ENCODE peak calls at places on chromosomes 7 and 10, in six cellular contexts. G is WERI-Rb-1; Z is AG04450; Q is CD8-positive, alpha-beta T cell; E is hepatocyte; R is A549. C is an unnamed sample.

GRCh38 chr7:141142058-141142457 is 68.2 kb downstream of the TMEM178B start:
- DNase-seq in E (no peak), R (no peak), G (no peak), Z (no peak), Q (no peak), C (no peak)

GRCh38 chr10:2981361-2981801 is 86.0 kb upstream of the PFKP start:
- DNase-seq in Q (no peak), G (no peak), E (no peak), Z (no peak), R (no peak), C (no peak)

GRCh38 chr7:139799586-139799985 is 21.8 kb upstream of the HIPK2 start:
- DNase-seq in E (no peak), Q (no peak), G (no peak), R (no peak), Z (no peak), C (no peak)

GRCh38 chr7:4819450-4820404 is 42.1 kb downstream of the PAPOLB start:
- DNase-seq in E (no peak), R (no peak), Q (no peak), G (no peak), Z (no peak), C (no peak)

GRCh38 chr7:2066251-2066919 is 166.4 kb downstream of the MAD1L1 start:
- DNase-seq in Z (no peak), E (no peak), G (no peak), R (no peak), Q (peak; percentile 15), C (no peak)

GRCh38 chr7:99791667-99792356 is 7.8 kb upstream of the CYP3A4 start:
- DNase-seq in G (no peak), Z (no peak), E (no peak), Q (no peak), R (no peak), C (no peak)

GRCh38 chr10:75294031-75294437 is 58.3 kb upstream of the COMTD1 start:
- DNase-seq in E (no peak), R (no peak), Z (no peak), Q (no peak), G (no peak), C (no peak)

GRCh38 chr10:6068422-6068821 is 6.3 kb upstream of the IL2RA start:
- DNase-seq in E (no peak), R (no peak), Q (no peak), G (no peak), Z (no peak), C (no peak)

GRCh38 chr7:7681191-7681935 is 37.0 kb downstream of the RPA3 start:
- DNase-seq in G (peak; percentile 57), E (peak; percentile 65), R (peak; percentile 18), Z (no peak), Q (peak; percentile 13), C (no peak)

GRCh38 chr10:103967433-103968142 is 648 bp downstream of the SLK start:
- DNase-seq in E (peak; percentile 70), R (peak; percentile 36), Z (no peak), Q (no peak), G (no peak), C (peak; percentile 64)

GRCh38 chr10:35661236-35661635 is 19.1 kb upstream of the FZD8 start:
- DNase-seq in Z (no peak), G (no peak), Q (no peak), E (no peak), R (no peak), C (no peak)

GRCh38 chr7:98862716-98863420 is 6.9 kb downstream of the TMEM130 start:
- DNase-seq in E (no peak), G (peak; percentile 59), Q (no peak), R (no peak), Z (no peak), C (no peak)

GRCh38 chr7:11716185-11716584 is 115.8 kb downstream of the THSD7A start:
- DNase-seq in Z (no peak), G (no peak), Q (no peak), E (no peak), R (no peak), C (no peak)

GRCh38 chr10:130341325-130341724 is 205.1 kb downstream of the GLRX3 start:
- DNase-seq in Z (no peak), E (peak; percentile 74), G (peak; percentile 76), Q (no peak), R (no peak), C (no peak)

GRCh38 chr10:3077940-3078630 is 10.7 kb downstream of the PFKP start:
- DNase-seq in E (no peak), G (peak; percentile 31), Q (no peak), R (no peak), Z (no peak), C (no peak)

GRCh38 chr7:157951300-157952049 is 614.7 kb downstream of the DNAJB6 start:
- DNase-seq in Q (no peak), G (no peak), R (no peak), Z (no peak), E (no peak), C (no peak)

GRCh38 chr7:157952050-157952667 is 615.4 kb downstream of the DNAJB6 start:
- DNase-seq in G (no peak), R (no peak), E (no peak), Q (no peak), Z (no peak), C (no peak)

GRCh38 chr7:157947504-157947903 is 610.7 kb downstream of the DNAJB6 start:
- DNase-seq in Q (no peak), R (no peak), Z (no peak), G (no peak), E (no peak), C (no peak)

GRCh38 chr7:157946398-157947060 is 609.7 kb downstream of the DNAJB6 start:
- DNase-seq in E (no peak), Z (no peak), G (no peak), Q (no peak), R (no peak), C (no peak)

GRCh38 chr7:157949711-157950110 is 612.9 kb downstream of the DNAJB6 start:
- DNase-seq in G (no peak), R (no peak), E (no peak), Z (no peak), Q (no peak), C (no peak)
- H3K9me3 ChIP-seq in G (peaks cover 3% of the 10 kb centered on the region), R (peaks cover 13% of the 10 kb centered on the region), E (peaks cover 4% of the 10 kb centered on the region), Z (peaks cover 73% of the 10 kb centered on the region), Q (no peaks in the 10 kb centered on the region), C (no peaks in the 10 kb centered on the region)

DNA sequence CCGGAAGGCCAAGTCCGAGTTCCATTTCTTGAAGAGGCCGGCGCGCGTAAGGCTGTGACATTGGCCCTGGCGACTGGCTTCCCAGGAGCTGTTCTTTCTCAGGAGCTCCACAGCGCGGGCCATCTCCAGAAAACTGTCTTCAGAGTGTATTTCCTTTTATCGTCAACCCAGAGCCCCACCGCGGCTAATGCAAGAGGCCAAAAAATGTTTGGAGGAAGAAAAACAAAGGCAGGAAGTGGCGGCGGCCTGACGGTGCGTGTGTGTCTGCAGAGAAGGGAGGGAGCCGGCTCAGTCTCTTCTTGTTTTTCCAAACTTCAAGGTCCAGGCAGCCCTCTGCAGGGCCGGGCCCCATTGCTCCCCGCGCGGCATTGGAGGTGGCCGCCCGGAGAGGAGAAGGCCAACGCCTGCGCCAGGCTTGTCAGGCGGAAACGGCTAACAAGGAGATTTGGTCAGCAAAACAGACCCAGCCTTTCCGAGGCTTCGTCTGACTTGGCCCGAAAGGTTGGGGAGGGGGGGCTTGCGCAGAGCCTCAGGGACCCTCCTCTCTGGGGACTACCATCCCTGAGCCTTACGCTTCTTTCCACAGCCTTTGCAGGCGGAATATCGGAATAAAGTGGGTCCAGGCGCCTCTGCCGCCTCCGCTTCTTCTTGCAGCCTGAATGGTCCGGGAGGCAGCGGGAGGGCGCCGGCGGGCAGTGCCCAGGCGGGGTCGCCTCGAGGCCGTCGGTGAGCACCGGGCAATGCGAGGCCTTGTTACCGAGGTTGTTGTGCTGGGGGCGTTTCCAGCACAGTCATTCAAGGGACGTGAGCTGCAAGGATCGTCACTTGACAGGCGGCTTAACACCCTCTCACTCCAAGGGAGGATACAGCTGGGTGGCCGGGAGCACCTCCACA is 3.9 kb upstream of the HOXA11 start:
- DNase-seq in R (no peak), Q (no peak), Z (no peak), E (no peak), G (peak; percentile 6), C (no peak)
- H3K4me3 ChIP-seq in R (no peak overlapping the region), Q (peak overlapping the region; percentile 41), Z (no peak overlapping the region), E (peak overlapping the region; percentile 38), G (no peak overlapping the region), C (peak overlapping the region; percentile 4)

DNA sequence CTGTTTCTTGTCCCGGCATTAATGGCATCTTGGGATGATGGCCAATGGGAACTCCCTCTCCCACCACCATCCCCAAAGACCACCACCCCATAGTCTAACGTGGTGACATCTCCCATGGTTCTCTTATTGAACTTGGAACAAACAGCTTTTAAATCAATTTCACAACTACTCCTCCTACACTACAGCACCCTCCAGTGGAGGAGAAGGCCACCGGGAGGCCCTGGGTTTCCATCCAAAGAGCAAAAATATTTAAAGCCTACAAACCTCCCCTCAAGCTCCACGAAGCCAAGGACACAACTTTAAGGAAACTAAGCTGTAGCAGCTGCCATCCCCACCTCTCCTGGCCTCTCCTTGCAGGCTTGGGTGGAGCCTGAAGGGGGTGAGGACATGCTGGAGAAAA is 94.1 kb upstream of the LANCL2 start:
- DNase-seq in Q (no peak), E (no peak), G (no peak), R (no peak), Z (no peak), C (no peak)
- TF ChIP-seq CTCF in Q (no peak), E (peak; percentile 32), G (peak; percentile 22), R (peak; percentile 36), Z (peak; percentile 67), C (no peak)

DNA sequence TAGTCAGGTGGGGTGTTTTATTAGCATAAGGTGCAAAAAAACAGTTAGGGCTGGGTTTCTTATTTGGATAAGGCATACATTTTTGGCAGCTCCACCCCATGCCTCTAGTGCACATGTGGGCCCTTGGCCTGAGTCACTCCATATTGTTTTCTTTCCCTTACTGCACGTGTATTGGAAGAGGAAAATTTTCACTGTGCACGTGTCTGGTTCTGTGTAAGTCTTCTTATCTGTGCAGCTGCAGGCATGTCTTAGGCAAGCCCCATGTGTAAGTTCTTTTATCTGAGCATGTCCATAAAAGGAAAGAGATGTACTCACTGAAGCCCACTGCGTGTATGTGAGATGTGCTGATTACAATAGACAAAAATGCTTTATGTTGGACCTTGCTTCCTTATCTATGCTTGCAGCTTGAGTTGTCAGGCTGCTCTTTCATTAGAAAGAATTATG is 540.3 kb upstream of the IGFBP3 start:
- DNase-seq in E (peak; percentile 40), Z (peak; percentile 24), G (no peak), R (no peak), Q (no peak), C (no peak)
- H3K9me3 ChIP-seq in E (no peaks in the 10 kb centered on the region), Z (peaks cover 13% of the 10 kb centered on the region), G (peaks cover 7% of the 10 kb centered on the region), R (no peaks in the 10 kb centered on the region), Q (no peaks in the 10 kb centered on the region), C (peaks cover 35% of the 10 kb centered on the region)

GRCh38 chr7:131553906-131554305 is 2.5 kb downstream of the PODXL start:
- DNase-seq in E (no peak), Z (no peak), R (no peak), Q (no peak), G (peak; percentile 55), C (no peak)
- H3K4me3 ChIP-seq in E (no peak overlapping the region), Z (no peak overlapping the region), R (no peak overlapping the region), Q (no peak overlapping the region), G (no peak overlapping the region), C (no peak overlapping the region)